ENCODE peak calls at places on chromosomes 2 and 18, in nine cellular contexts. One of them, this sample, is unnamed.

GRCh38 chr2:172308253-172308935 is 119.0 kb upstream of the ITGA6 start:
- DNase-seq in WTC11: no peak
- DNase-seq in Daoy: no peak
- DNase-seq in astrocyte of the cerebellum: no peak
- DNase-seq in GM13977: no peak
- DNase-seq in AG04450: no peak
- DNase-seq in AG08396: no peak
- DNase-seq in tibial artery: no peak
- DNase-seq in ELF-1: no peak
- DNase-seq in this sample: no peak

GRCh38 chr2:135047295-135047694 is at the start of gene MAP3K19:
- DNase-seq in AG08396: no peak
- DNase-seq in Daoy: no peak
- DNase-seq in ELF-1: no peak
- DNase-seq in astrocyte of the cerebellum: no peak
- DNase-seq in AG04450: no peak
- DNase-seq in tibial artery: no peak
- DNase-seq in GM13977: no peak
- DNase-seq in WTC11: no peak
- DNase-seq in this sample: no peak

GRCh38 chr2:168350380-168350779 is 103.0 kb upstream of the STK39 start:
- DNase-seq in tibial artery: no peak
- DNase-seq in ELF-1: no peak
- DNase-seq in GM13977: no peak
- DNase-seq in AG04450: no peak
- DNase-seq in WTC11: no peak
- DNase-seq in astrocyte of the cerebellum: no peak
- DNase-seq in Daoy: no peak
- DNase-seq in AG08396: no peak
- DNase-seq in this sample: no peak

GRCh38 chr2:236309669-236310029 is 45.4 kb upstream of the ASB18 start:
- DNase-seq in GM13977: peak; percentile 64
- DNase-seq in AG08396: peak; percentile 56
- DNase-seq in ELF-1: peak; percentile 53
- DNase-seq in AG04450: no peak
- DNase-seq in WTC11: peak; percentile 71
- DNase-seq in tibial artery: no peak
- DNase-seq in astrocyte of the cerebellum: peak; percentile 2
- DNase-seq in Daoy: peak; percentile 29
- DNase-seq in this sample: no peak

GRCh38 chr2:215540646-215541045 is 104.8 kb upstream of the FN1 start:
- DNase-seq in astrocyte of the cerebellum: peak; percentile 94
- DNase-seq in GM13977: no peak
- DNase-seq in tibial artery: no peak
- DNase-seq in AG08396: peak; percentile 50
- DNase-seq in WTC11: no peak
- DNase-seq in ELF-1: no peak
- DNase-seq in AG04450: peak; percentile 82
- DNase-seq in Daoy: peak; percentile 76
- DNase-seq in this sample: peak; percentile 30

GRCh38 chr18:1252936-1253335 is 348.3 kb downstream of the ADCYAP1 start:
- DNase-seq in AG04450: no peak
- DNase-seq in astrocyte of the cerebellum: no peak
- DNase-seq in GM13977: no peak
- DNase-seq in WTC11: no peak
- DNase-seq in tibial artery: no peak
- DNase-seq in AG08396: no peak
- DNase-seq in ELF-1: peak; percentile 6
- DNase-seq in Daoy: no peak
- DNase-seq in this sample: no peak

GRCh38 chr2:3302751-3303582 is 74.7 kb downstream of the EIPR1 start:
- DNase-seq in AG04450: no peak
- DNase-seq in tibial artery: no peak
- DNase-seq in ELF-1: no peak
- DNase-seq in Daoy: no peak
- DNase-seq in AG08396: no peak
- DNase-seq in astrocyte of the cerebellum: no peak
- DNase-seq in GM13977: no peak
- DNase-seq in WTC11: no peak
- DNase-seq in this sample: no peak

GRCh38 chr2:129909648-129910418 is 69.6 kb upstream of the RAB6C start:
- DNase-seq in AG08396: no peak
- DNase-seq in GM13977: no peak
- DNase-seq in AG04450: no peak
- DNase-seq in ELF-1: no peak
- DNase-seq in astrocyte of the cerebellum: no peak
- DNase-seq in WTC11: no peak
- DNase-seq in tibial artery: no peak
- DNase-seq in Daoy: no peak
- DNase-seq in this sample: no peak

GRCh38 chr18:79631096-79631507 is 48.5 kb upstream of the CTDP1 start:
- DNase-seq in GM13977: no peak
- DNase-seq in tibial artery: no peak
- DNase-seq in AG08396: no peak
- DNase-seq in ELF-1: no peak
- DNase-seq in WTC11: no peak
- DNase-seq in Daoy: no peak
- DNase-seq in AG04450: no peak
- DNase-seq in astrocyte of the cerebellum: no peak
- DNase-seq in this sample: no peak

GRCh38 chr18:3706279-3707097 is 256.5 kb downstream of the TGIF1 start:
- DNase-seq in AG08396: no peak
- DNase-seq in AG04450: no peak
- DNase-seq in ELF-1: no peak
- DNase-seq in GM13977: no peak
- DNase-seq in astrocyte of the cerebellum: no peak
- DNase-seq in Daoy: no peak
- DNase-seq in WTC11: no peak
- DNase-seq in tibial artery: no peak
- DNase-seq in this sample: no peak

GRCh38 chr2:45024600-45025291 is 15.5 kb upstream of the SIX2 start:
- DNase-seq in ELF-1: peak; percentile 71
- DNase-seq in GM13977: no peak
- DNase-seq in astrocyte of the cerebellum: peak; percentile 52
- DNase-seq in tibial artery: peak; percentile 40
- DNase-seq in Daoy: peak; percentile 93
- DNase-seq in AG04450: peak; percentile 7
- DNase-seq in WTC11: no peak
- DNase-seq in AG08396: peak; percentile 80
- DNase-seq in this sample: peak; percentile 91

GRCh38 chr18:5106730-5107129 is 90.3 kb downstream of the AKAIN1 start:
- DNase-seq in WTC11: no peak
- DNase-seq in ELF-1: no peak
- DNase-seq in GM13977: no peak
- DNase-seq in tibial artery: no peak
- DNase-seq in astrocyte of the cerebellum: no peak
- DNase-seq in Daoy: peak; percentile 1
- DNase-seq in AG08396: no peak
- DNase-seq in AG04450: no peak
- DNase-seq in this sample: no peak

GRCh38 chr2:168661404-168661869 is 141.0 kb upstream of the NOSTRIN start:
- DNase-seq in GM13977: no peak
- DNase-seq in ELF-1: peak; percentile 32
- DNase-seq in astrocyte of the cerebellum: no peak
- DNase-seq in AG04450: no peak
- DNase-seq in Daoy: no peak
- DNase-seq in WTC11: peak; percentile 41
- DNase-seq in AG08396: no peak
- DNase-seq in tibial artery: no peak
- DNase-seq in this sample: no peak

GRCh38 chr2:148614332-148615049 is 30.1 kb upstream of the EPC2 start:
- DNase-seq in WTC11: peak; percentile 22
- DNase-seq in tibial artery: peak; percentile 22
- DNase-seq in AG08396: peak; percentile 10
- DNase-seq in AG04450: peak; percentile 2
- DNase-seq in Daoy: peak; percentile 75
- DNase-seq in astrocyte of the cerebellum: peak; percentile 27
- DNase-seq in ELF-1: peak; percentile 71
- DNase-seq in GM13977: peak; percentile 71
- DNase-seq in this sample: peak; percentile 57

GRCh38 chr2:181741756-181742155 is 61.4 kb upstream of the NEUROD1 start:
- DNase-seq in AG08396: peak; percentile 42
- DNase-seq in Daoy: no peak
- DNase-seq in GM13977: no peak
- DNase-seq in WTC11: no peak
- DNase-seq in tibial artery: no peak
- DNase-seq in astrocyte of the cerebellum: no peak
- DNase-seq in ELF-1: no peak
- DNase-seq in AG04450: peak; percentile 3
- DNase-seq in this sample: no peak

GRCh38 chr2:104733544-104733943 is 120.4 kb upstream of the POU3F3 start:
- DNase-seq in Daoy: peak; percentile 40
- DNase-seq in GM13977: no peak
- DNase-seq in astrocyte of the cerebellum: no peak
- DNase-seq in AG04450: no peak
- DNase-seq in tibial artery: no peak
- DNase-seq in AG08396: no peak
- DNase-seq in ELF-1: peak; percentile 69
- DNase-seq in WTC11: peak; percentile 79
- DNase-seq in this sample: no peak

GRCh38 chr2:203804766-203805484 is 62.6 kb upstream of the CTLA4 start:
- DNase-seq in ELF-1: no peak
- DNase-seq in tibial artery: no peak
- DNase-seq in AG04450: no peak
- DNase-seq in AG08396: no peak
- DNase-seq in Daoy: peak; percentile 54
- DNase-seq in astrocyte of the cerebellum: no peak
- DNase-seq in WTC11: no peak
- DNase-seq in GM13977: no peak
- DNase-seq in this sample: no peak

GRCh38 chr18:34039194-34039593 is 185.5 kb downstream of the NOL4 start:
- DNase-seq in ELF-1: no peak
- DNase-seq in astrocyte of the cerebellum: peak; percentile 12
- DNase-seq in WTC11: no peak
- DNase-seq in AG04450: no peak
- DNase-seq in AG08396: no peak
- DNase-seq in Daoy: peak; percentile 31
- DNase-seq in tibial artery: no peak
- DNase-seq in GM13977: no peak
- DNase-seq in this sample: no peak

GRCh38 chr2:150047731-150048130 is 439.7 kb downstream of the RND3 start:
- DNase-seq in ELF-1: no peak
- DNase-seq in GM13977: no peak
- DNase-seq in AG04450: no peak
- DNase-seq in tibial artery: no peak
- DNase-seq in WTC11: no peak
- DNase-seq in AG08396: no peak
- DNase-seq in Daoy: no peak
- DNase-seq in astrocyte of the cerebellum: no peak
- DNase-seq in this sample: no peak

GRCh38 chr18:24333116-24333515 is 64.5 kb downstream of the OSBPL1A start:
- DNase-seq in WTC11: no peak
- DNase-seq in astrocyte of the cerebellum: no peak
- DNase-seq in GM13977: no peak
- DNase-seq in ELF-1: no peak
- DNase-seq in Daoy: no peak
- DNase-seq in AG04450: no peak
- DNase-seq in tibial artery: no peak
- DNase-seq in AG08396: no peak
- DNase-seq in this sample: no peak

GRCh38 chr2:188381614-188382013 is 89.9 kb downstream of the GULP1 start:
- DNase-seq in astrocyte of the cerebellum: peak; percentile 32
- DNase-seq in tibial artery: no peak
- DNase-seq in AG08396: peak; percentile 17
- DNase-seq in AG04450: peak; percentile 41
- DNase-seq in WTC11: no peak
- DNase-seq in ELF-1: no peak
- DNase-seq in Daoy: peak; percentile 19
- DNase-seq in GM13977: no peak
- DNase-seq in this sample: no peak

GRCh38 chr2:239518286-239519080 is 117.7 kb upstream of the HDAC4 start:
- DNase-seq in GM13977: no peak
- DNase-seq in AG04450: no peak
- DNase-seq in WTC11: no peak
- DNase-seq in ELF-1: no peak
- DNase-seq in Daoy: no peak
- DNase-seq in astrocyte of the cerebellum: no peak
- DNase-seq in tibial artery: no peak
- DNase-seq in AG08396: no peak
- DNase-seq in this sample: no peak

GRCh38 chr18:48607049-48607984 is 68.5 kb downstream of the CTIF start:
- DNase-seq in WTC11: no peak
- DNase-seq in AG04450: peak; percentile 80
- DNase-seq in Daoy: peak; percentile 76
- DNase-seq in GM13977: no peak
- DNase-seq in astrocyte of the cerebellum: peak; percentile 94
- DNase-seq in tibial artery: peak; percentile 51
- DNase-seq in ELF-1: peak; percentile 60
- DNase-seq in AG08396: peak; percentile 85
- DNase-seq in this sample: peak; percentile 88

GRCh38 chr2:105906481-105906880 is 161.8 kb downstream of the NCK2 start:
- DNase-seq in GM13977: no peak
- DNase-seq in ELF-1: no peak
- DNase-seq in AG08396: no peak
- DNase-seq in AG04450: no peak
- DNase-seq in tibial artery: no peak
- DNase-seq in WTC11: no peak
- DNase-seq in Daoy: no peak
- DNase-seq in astrocyte of the cerebellum: no peak
- DNase-seq in this sample: no peak

This sample was measured in SJSA1.